ENCODE peak calls at places on chromosomes 16 and 17, in seven cellular contexts. G is H1, I is HepG2, T is HCT116, L is GM12878, B is SK-N-SH, Y is K562. W is an unnamed sample. For H3K4me1, the result is how much of the 10 kb centered on the place peaks cover.

GRCh38 chr17:1179112-1179634 is 608 bp downstream of the ABR start:
- DNase-seq in G (no peak), I (no peak), T (no peak), L (no peak), B (peak), Y (no peak), W (no peak)

GRCh38 chr16:69522732-69523404 is 42.9 kb upstream of the NFAT5 start:
- DNase-seq in G (no peak), I (peak), T (peak), L (no peak), B (peak), Y (peak), W (no peak)

GRCh38 chr16:86122681-86123342 is 223.8 kb downstream of the IRF8 start:
- DNase-seq in G (no peak), I (no peak), T (no peak), L (no peak), B (no peak), Y (no peak), W (no peak)

GRCh38 chr16:47129755-47130435 is 13.8 kb downstream of the NETO2 start:
- DNase-seq in G (no peak), I (no peak), T (no peak), L (no peak), B (no peak), Y (no peak), W (no peak)

GRCh38 chr17:3535253-3535995 is 22.2 kb downstream of the TRPV3 start:
- DNase-seq in G (peak), I (no peak), T (peak), L (no peak), B (peak), Y (peak), W (peak)

GRCh38 chr17:10295728-10296343 is 77.0 kb downstream of the MYH13 start:
- DNase-seq in G (peak), I (peak), T (peak), L (peak), B (peak), Y (peak), W (peak)

GRCh38 chr16:68894714-68895113 is 51.4 kb downstream of the TANGO6 start:
- DNase-seq in G (no peak), I (no peak), T (no peak), L (no peak), B (no peak), Y (no peak), W (no peak)

GRCh38 chr16:22296225-22297113 is 740 bp upstream of the POLR3E start:
- DNase-seq in G (no peak), I (peak), T (no peak), L (peak), B (no peak), Y (no peak), W (no peak)

GRCh38 chr17:18230288-18231141 is 5.1 kb downstream of the LLGL1 start:
- DNase-seq in G (no peak), I (no peak), T (no peak), L (no peak), B (no peak), Y (no peak), W (no peak)

GRCh38 chr17:78918979-78919378 is 6.2 kb downstream of the TIMP2 start:
- DNase-seq in G (no peak), I (no peak), T (no peak), L (no peak), B (no peak), Y (no peak), W (no peak)

GRCh38 chr16:50550035-50550434 is 1.8 kb downstream of the NKD1 start:
- DNase-seq in G (no peak), I (no peak), T (no peak), L (no peak), B (no peak), Y (no peak), W (no peak)

GRCh38 chr17:17376362-17376761 is 73.2 kb downstream of the NT5M start:
- DNase-seq in G (no peak), I (peak), T (no peak), L (no peak), B (no peak), Y (no peak), W (no peak)

GRCh38 chr16:78629173-78629572 is 529.7 kb downstream of the WWOX start:
- DNase-seq in G (no peak), I (no peak), T (no peak), L (no peak), B (no peak), Y (no peak), W (no peak)

GRCh38 chr16:3032624-3033023 is 4.1 kb downstream of the BICDL2 start:
- DNase-seq in G (no peak), I (no peak), T (no peak), L (peak), B (no peak), Y (no peak), W (no peak)

GRCh38 chr17:58996968-58997367 is 109.7 kb downstream of the TRIM37 start:
- DNase-seq in G (no peak), I (no peak), T (no peak), L (no peak), B (no peak), Y (no peak), W (no peak)

GRCh38 chr17:37359682-37360188 is 16.1 kb upstream of the C17orf78 start:
- DNase-seq in G (no peak), I (no peak), T (no peak), L (no peak), B (no peak), Y (no peak), W (no peak)

GRCh38 chr17:70808596-70808995 is 639.3 kb downstream of the KCNJ2 start:
- DNase-seq in G (no peak), I (no peak), T (peak), L (no peak), B (peak), Y (no peak), W (no peak)

GRCh38 chr16:84718-85452 is 6.9 kb downstream of the MPG start:
- DNase-seq in G (no peak), I (no peak), T (no peak), L (peak), B (no peak), Y (no peak), W (no peak)

GRCh38 chr16:78183886-78184553 is 84.6 kb downstream of the WWOX start:
- DNase-seq in G (no peak), I (no peak), T (no peak), L (no peak), B (peak), Y (no peak), W (no peak)

GRCh38 chr16:353404-354285 is 1.1 kb upstream of the AXIN1 start:
- DNase-seq in G (no peak), I (no peak), T (no peak), L (no peak), B (no peak), Y (no peak), W (no peak)

GRCh38 chr17:9566067-9566466 is 9.6 kb downstream of the STX8 start:
- DNase-seq in G (no peak), I (no peak), T (no peak), L (no peak), B (no peak), Y (no peak), W (no peak)

GRCh38 chr16:61813339-61813738 is 222.9 kb downstream of the CDH8 start:
- DNase-seq in G (no peak), I (no peak), T (no peak), L (no peak), B (no peak), Y (no peak), W (no peak)

GRCh38 chr17:79042421-79043190 is 18.6 kb downstream of the C1QTNF1 start:
- DNase-seq in G (no peak), I (peak), T (peak), L (no peak), B (peak), Y (peak), W (no peak)

GRCh38 chr17:30580916-30581315 is 103.7 kb downstream of the GOSR1 start:
- DNase-seq in G (no peak), I (no peak), T (no peak), L (no peak), B (no peak), Y (no peak), W (no peak)

GRCh38 chr17:42436401-42436800 is 13.3 kb upstream of the CAVIN1 start:
- DNase-seq in G (no peak), I (peak), T (no peak), L (no peak), B (no peak), Y (no peak), W (no peak)

GRCh38 chr16:75260856-75261589 is 9.6 kb upstream of the BCAR1 start:
- DNase-seq in G (no peak), I (no peak), T (no peak), L (no peak), B (peak), Y (no peak), W (no peak)

GRCh38 chr17:55664287-55664686 is 58.4 kb downstream of the TMEM100 start:
- DNase-seq in G (no peak), I (no peak), T (no peak), L (peak), B (no peak), Y (no peak), W (no peak)

GRCh38 chr17:61538480-61538879 is 52.5 kb downstream of the NACA2 start:
- DNase-seq in G (no peak), I (no peak), T (no peak), L (no peak), B (no peak), Y (no peak), W (no peak)

GRCh38 chr17:9845306-9845705 is 19.6 kb downstream of the GLP2R start:
- DNase-seq in G (no peak), I (no peak), T (no peak), L (no peak), B (no peak), Y (no peak), W (no peak)

GRCh38 chr17:63571632-63572310 is 21.5 kb downstream of the DCAF7 start:
- DNase-seq in G (no peak), I (peak), T (no peak), L (no peak), B (no peak), Y (peak), W (no peak)

GRCh38 chr17:63578769-63579111 is 22.0 kb upstream of the TACO1 start:
- DNase-seq in G (no peak), I (no peak), T (no peak), L (no peak), B (no peak), Y (no peak), W (no peak)

GRCh38 chr17:63568563-63568962 is 18.3 kb downstream of the DCAF7 start:
- DNase-seq in G (no peak), I (no peak), T (no peak), L (no peak), B (no peak), Y (no peak), W (no peak)

GRCh38 chr17:63578027-63578768 is 22.5 kb upstream of the TACO1 start:
- DNase-seq in G (no peak), I (peak), T (no peak), L (no peak), B (no peak), Y (no peak), W (no peak)

GRCh38 chr17:63573634-63574033 is 23.4 kb downstream of the DCAF7 start:
- DNase-seq in G (no peak), I (peak), T (no peak), L (no peak), B (peak), Y (no peak), W (no peak)
- TF ChIP-seq YY1 in G (no peak), I (no peak), T (no peak), L (no peak), B (no peak), Y (no peak), W (no peak)

GRCh38 chr17:7837375-7838290 is 3.6 kb downstream of the KDM6B start:
- DNase-seq in G (no peak), I (peak), T (no peak), L (no peak), B (no peak), Y (no peak), W (no peak)
- H3K4me1 ChIP-seq in G (under half), I (half or more), T (half or more), L (under half), B (under half), Y (under half), W (under half)

GRCh38 chr17:75536401-75536800 is 10.9 kb downstream of the LLGL2 start:
- DNase-seq in G (no peak), I (no peak), T (no peak), L (no peak), B (no peak), Y (no peak), W (no peak)

GRCh38 chr17:75535871-75536270 is 10.4 kb downstream of the LLGL2 start:
- DNase-seq in G (no peak), I (no peak), T (no peak), L (no peak), B (no peak), Y (no peak), W (no peak)

GRCh38 chr17:75531724-75532090 is 6.2 kb downstream of the LLGL2 start:
- DNase-seq in G (no peak), I (no peak), T (peak), L (no peak), B (no peak), Y (no peak), W (no peak)

GRCh38 chr17:75530837-75531723 is 5.6 kb downstream of the LLGL2 start:
- DNase-seq in G (no peak), I (no peak), T (no peak), L (no peak), B (no peak), Y (no peak), W (no peak)

GRCh38 chr17:75535119-75535537 is 9.6 kb downstream of the LLGL2 start:
- DNase-seq in G (no peak), I (no peak), T (no peak), L (peak), B (no peak), Y (no peak), W (no peak)
- TF ChIP-seq YY1 in G (no peak), I (no peak), T (no peak), L (no peak), B (no peak), Y (no peak), W (no peak)

GRCh38 chr17:81233316-81233715 is 5.5 kb downstream of the TEPSIN start:
- DNase-seq in G (no peak), I (no peak), T (no peak), L (no peak), B (no peak), Y (no peak), W (no peak)
- H3K4me1 ChIP-seq in G (under half), I (under half), T (under half), L (under half), B (under half), Y (under half), W (under half)

GRCh38 chr17:43878260-43879082 is 28.9 kb downstream of the MPP2 start:
- DNase-seq in G (peak), I (peak), T (peak), L (no peak), B (peak), Y (peak), W (peak)
- TF ChIP-seq YY1 in G (peak), I (no peak), T (peak), L (peak), B (no peak), Y (no peak), W (no peak)

GRCh38 chr17:40101367-40102210 is 1.2 kb upstream of the NR1D1 start:
- DNase-seq in G (no peak), I (no peak), T (no peak), L (no peak), B (no peak), Y (no peak), W (no peak)
- H3K4me1 ChIP-seq in G (under half), I (half or more), T (half or more), L (half or more), B (under half), Y (half or more), W (half or more)

DNA sequence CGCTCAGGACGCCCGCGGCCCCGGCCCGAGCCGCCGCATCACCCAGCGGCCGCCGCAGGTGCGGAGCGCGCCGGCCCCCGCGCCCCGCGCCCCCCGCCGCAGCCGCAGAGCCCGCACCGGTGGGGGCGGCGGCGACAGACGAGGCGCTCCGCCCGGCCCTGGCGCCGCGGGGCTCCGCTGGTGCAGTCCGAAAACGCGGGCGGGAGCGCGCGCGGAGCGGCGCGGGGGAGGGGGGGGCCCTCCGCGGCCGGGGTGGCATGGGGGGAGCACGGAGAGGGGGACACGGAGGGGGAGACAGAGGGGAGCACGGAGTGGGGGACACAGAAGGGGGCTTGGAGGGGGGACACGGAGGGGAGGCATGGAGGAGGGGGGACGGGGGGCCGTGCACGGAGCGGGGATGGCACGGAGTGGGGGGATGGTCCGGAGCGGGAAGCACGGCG is at the start of gene AATK:
- DNase-seq in G (no peak), I (no peak), T (no peak), L (no peak), B (peak), Y (no peak), W (no peak)
- TF ChIP-seq YY1 in G (no peak), I (no peak), T (no peak), L (no peak), B (no peak), Y (no peak), W (no peak)